ENCODE peak calls at places on chromosomes 11 and 22, in six cellular contexts. One of them, this sample, is unnamed.

GRCh38 chr11:1007279-1007678 is 29.2 kb downstream of the MUC6 start:
- DNase-seq in hypothalamus: no peak
- DNase-seq in fibroblast of the aortic adventitia: no peak
- DNase-seq in GM23248: no peak
- DNase-seq in activated CD4-positive, alpha-beta T cell treated with anti-CD3 and anti-CD28 coated beads, Interleukin-2, amount 50 U/mL, for 48 hours: no peak
- DNase-seq in esophagus squamous epithelium: no peak
- DNase-seq in this sample: no peak

GRCh38 chr11:63917685-63918523 is 940 bp upstream of the RCOR2 start:
- DNase-seq in hypothalamus: no peak
- DNase-seq in fibroblast of the aortic adventitia: peak; percentile 51
- DNase-seq in GM23248: peak; percentile 55
- DNase-seq in activated CD4-positive, alpha-beta T cell treated with anti-CD3 and anti-CD28 coated beads, Interleukin-2, amount 50 U/mL, for 48 hours: peak; percentile 26
- DNase-seq in esophagus squamous epithelium: no peak
- DNase-seq in this sample: peak; percentile 34

GRCh38 chr11:12792018-12792417 is 117.8 kb downstream of the TEAD1 start:
- DNase-seq in hypothalamus: no peak
- DNase-seq in fibroblast of the aortic adventitia: no peak
- DNase-seq in GM23248: no peak
- DNase-seq in activated CD4-positive, alpha-beta T cell treated with anti-CD3 and anti-CD28 coated beads, Interleukin-2, amount 50 U/mL, for 48 hours: no peak
- DNase-seq in esophagus squamous epithelium: no peak
- DNase-seq in this sample: no peak

GRCh38 chr11:70661763-70662501 is 263.6 kb downstream of the CTTN start:
- DNase-seq in hypothalamus: no peak
- DNase-seq in fibroblast of the aortic adventitia: peak; percentile 16
- DNase-seq in GM23248: peak; percentile 67
- DNase-seq in activated CD4-positive, alpha-beta T cell treated with anti-CD3 and anti-CD28 coated beads, Interleukin-2, amount 50 U/mL, for 48 hours: no peak
- DNase-seq in esophagus squamous epithelium: no peak
- DNase-seq in this sample: peak; percentile 39

GRCh38 chr11:7600205-7600775 is 73.0 kb downstream of the CYB5R2 start:
- DNase-seq in hypothalamus: no peak
- DNase-seq in fibroblast of the aortic adventitia: peak; percentile 93
- DNase-seq in GM23248: peak; percentile 79
- DNase-seq in activated CD4-positive, alpha-beta T cell treated with anti-CD3 and anti-CD28 coated beads, Interleukin-2, amount 50 U/mL, for 48 hours: no peak
- DNase-seq in esophagus squamous epithelium: no peak
- DNase-seq in this sample: peak; percentile 39

GRCh38 chr11:32489464-32489863 is 54.1 kb upstream of the WT1 start:
- DNase-seq in hypothalamus: no peak
- DNase-seq in fibroblast of the aortic adventitia: no peak
- DNase-seq in GM23248: no peak
- DNase-seq in activated CD4-positive, alpha-beta T cell treated with anti-CD3 and anti-CD28 coated beads, Interleukin-2, amount 50 U/mL, for 48 hours: no peak
- DNase-seq in esophagus squamous epithelium: no peak
- DNase-seq in this sample: no peak

GRCh38 chr11:56521955-56522354 is 21.1 kb downstream of the OR5M11 start:
- DNase-seq in hypothalamus: no peak
- DNase-seq in fibroblast of the aortic adventitia: no peak
- DNase-seq in GM23248: peak; percentile 15
- DNase-seq in activated CD4-positive, alpha-beta T cell treated with anti-CD3 and anti-CD28 coated beads, Interleukin-2, amount 50 U/mL, for 48 hours: no peak
- DNase-seq in esophagus squamous epithelium: no peak
- DNase-seq in this sample: no peak

GRCh38 chr22:28819253-28820096 is 19.1 kb upstream of the XBP1 start:
- DNase-seq in hypothalamus: no peak
- DNase-seq in fibroblast of the aortic adventitia: no peak
- DNase-seq in GM23248: no peak
- DNase-seq in activated CD4-positive, alpha-beta T cell treated with anti-CD3 and anti-CD28 coated beads, Interleukin-2, amount 50 U/mL, for 48 hours: no peak
- DNase-seq in esophagus squamous epithelium: no peak
- DNase-seq in this sample: no peak

GRCh38 chr22:49882519-49883293 is 29.1 kb downstream of the ZBED4 start:
- DNase-seq in hypothalamus: no peak
- DNase-seq in fibroblast of the aortic adventitia: no peak
- DNase-seq in GM23248: no peak
- DNase-seq in activated CD4-positive, alpha-beta T cell treated with anti-CD3 and anti-CD28 coated beads, Interleukin-2, amount 50 U/mL, for 48 hours: no peak
- DNase-seq in esophagus squamous epithelium: no peak
- DNase-seq in this sample: no peak

GRCh38 chr11:86790867-86791849 is 9.2 kb upstream of the PRSS23 start:
- DNase-seq in hypothalamus: no peak
- DNase-seq in fibroblast of the aortic adventitia: no peak
- DNase-seq in GM23248: no peak
- DNase-seq in activated CD4-positive, alpha-beta T cell treated with anti-CD3 and anti-CD28 coated beads, Interleukin-2, amount 50 U/mL, for 48 hours: no peak
- DNase-seq in esophagus squamous epithelium: no peak
- DNase-seq in this sample: no peak

GRCh38 chr22:31346255-31346732 is at the start of gene PATZ1:
- DNase-seq in hypothalamus: peak; percentile 68
- DNase-seq in fibroblast of the aortic adventitia: peak; percentile 71
- DNase-seq in GM23248: peak; percentile 75
- DNase-seq in activated CD4-positive, alpha-beta T cell treated with anti-CD3 and anti-CD28 coated beads, Interleukin-2, amount 50 U/mL, for 48 hours: peak; percentile 71
- DNase-seq in esophagus squamous epithelium: peak; percentile 31
- DNase-seq in this sample: peak; percentile 73

GRCh38 chr11:32705309-32706033 is 89.0 kb downstream of the CCDC73 start:
- DNase-seq in hypothalamus: no peak
- DNase-seq in fibroblast of the aortic adventitia: no peak
- DNase-seq in GM23248: no peak
- DNase-seq in activated CD4-positive, alpha-beta T cell treated with anti-CD3 and anti-CD28 coated beads, Interleukin-2, amount 50 U/mL, for 48 hours: no peak
- DNase-seq in esophagus squamous epithelium: no peak
- DNase-seq in this sample: no peak

GRCh38 chr22:41917375-41917905 is 2.6 kb upstream of the SHISA8 start:
- DNase-seq in hypothalamus: no peak
- DNase-seq in fibroblast of the aortic adventitia: no peak
- DNase-seq in GM23248: no peak
- DNase-seq in activated CD4-positive, alpha-beta T cell treated with anti-CD3 and anti-CD28 coated beads, Interleukin-2, amount 50 U/mL, for 48 hours: no peak
- DNase-seq in esophagus squamous epithelium: no peak
- DNase-seq in this sample: peak; percentile 8

GRCh38 chr11:65862191-65862735 is 2.0 kb downstream of the MUS81 start:
- DNase-seq in hypothalamus: no peak
- DNase-seq in fibroblast of the aortic adventitia: no peak
- DNase-seq in GM23248: no peak
- DNase-seq in activated CD4-positive, alpha-beta T cell treated with anti-CD3 and anti-CD28 coated beads, Interleukin-2, amount 50 U/mL, for 48 hours: no peak
- DNase-seq in esophagus squamous epithelium: no peak
- DNase-seq in this sample: peak; percentile 3

GRCh38 chr22:46007848-46008261 is 30.9 kb upstream of the WNT7B start:
- DNase-seq in hypothalamus: no peak
- DNase-seq in fibroblast of the aortic adventitia: peak; percentile 97
- DNase-seq in GM23248: peak; percentile 98
- DNase-seq in activated CD4-positive, alpha-beta T cell treated with anti-CD3 and anti-CD28 coated beads, Interleukin-2, amount 50 U/mL, for 48 hours: no peak
- DNase-seq in esophagus squamous epithelium: no peak
- DNase-seq in this sample: no peak

GRCh38 chr22:35342390-35342789 is 38.5 kb upstream of the HMOX1 start:
- DNase-seq in hypothalamus: no peak
- DNase-seq in fibroblast of the aortic adventitia: no peak
- DNase-seq in GM23248: no peak
- DNase-seq in activated CD4-positive, alpha-beta T cell treated with anti-CD3 and anti-CD28 coated beads, Interleukin-2, amount 50 U/mL, for 48 hours: no peak
- DNase-seq in esophagus squamous epithelium: no peak
- DNase-seq in this sample: no peak

GRCh38 chr22:37206118-37206840 is 6.0 kb downstream of the SSTR3 start:
- DNase-seq in hypothalamus: no peak
- DNase-seq in fibroblast of the aortic adventitia: no peak
- DNase-seq in GM23248: no peak
- DNase-seq in activated CD4-positive, alpha-beta T cell treated with anti-CD3 and anti-CD28 coated beads, Interleukin-2, amount 50 U/mL, for 48 hours: no peak
- DNase-seq in esophagus squamous epithelium: no peak
- DNase-seq in this sample: no peak

GRCh38 chr11:67280341-67280790 is 8.7 kb upstream of the ANKRD13D start:
- DNase-seq in hypothalamus: no peak
- DNase-seq in fibroblast of the aortic adventitia: no peak
- DNase-seq in GM23248: no peak
- DNase-seq in activated CD4-positive, alpha-beta T cell treated with anti-CD3 and anti-CD28 coated beads, Interleukin-2, amount 50 U/mL, for 48 hours: no peak
- DNase-seq in esophagus squamous epithelium: no peak
- DNase-seq in this sample: no peak

GRCh38 chr22:46001046-46001425 is 24.1 kb upstream of the WNT7B start:
- DNase-seq in hypothalamus: no peak
- DNase-seq in fibroblast of the aortic adventitia: no peak
- DNase-seq in GM23248: no peak
- DNase-seq in activated CD4-positive, alpha-beta T cell treated with anti-CD3 and anti-CD28 coated beads, Interleukin-2, amount 50 U/mL, for 48 hours: no peak
- DNase-seq in esophagus squamous epithelium: no peak
- DNase-seq in this sample: no peak